ENCODE peak calls at places on chromosome 11, in eight cellular contexts. Q is activated CD8-positive, alpha-beta memory T cell treated with anti-CD3 and anti-CD28 coated beads, Interleukin-2, amount 50 U/mL, for 4 hours; S is NCI-H1105 treated with DMSO at 0.1 percent for 48 hours; X is thoracic aorta; F is stimulated activated CD4-positive, alpha-beta T cell treated with anti-CD3 and anti-CD28 coated beads, TNF-alpha, amount 100 ng/mL, for 24 hours; B is HuH-7; Z is AG10803; O is mesothelial cell of epicardium. P is an unnamed sample.

GRCh38 chr11:88146106-88146505 is 29.1 kb downstream of the RAB38 start:
- DNase-seq in Q (no peak), S (no peak), X (no peak), F (no peak), B (no peak), Z (no peak), O (no peak), P (no peak)

GRCh38 chr11:76891285-76891684 is 30.6 kb downstream of the ACER3 start:
- DNase-seq in Q (no peak), S (no peak), X (no peak), F (no peak), B (no peak), Z (no peak), O (no peak), P (no peak)

GRCh38 chr11:31030375-31030774 is 339.2 kb downstream of the DCDC1 start:
- DNase-seq in Q (no peak), S (no peak), X (no peak), F (no peak), B (no peak), Z (no peak), O (no peak), P (no peak)

GRCh38 chr11:16843307-16843706 is 104.9 kb downstream of the C11orf58 start:
- DNase-seq in Q (no peak), S (peak; percentile 88), X (no peak), F (no peak), B (no peak), Z (no peak), O (no peak), P (no peak)

GRCh38 chr11:120424970-120425332 is 86.6 kb upstream of the GRIK4 start:
- DNase-seq in Q (no peak), S (no peak), X (no peak), F (no peak), B (peak; percentile 28), Z (no peak), O (no peak), P (no peak)

GRCh38 chr11:46290598-46291309 is 13.3 kb downstream of the CREB3L1 start:
- DNase-seq in Q (no peak), S (peak; percentile 3), X (no peak), F (no peak), B (peak; percentile 45), Z (peak; percentile 99), O (peak; percentile 92), P (peak; percentile 89)

GRCh38 chr11:43802509-43802908 is 78.1 kb upstream of the ALKBH3 start:
- DNase-seq in Q (no peak), S (no peak), X (no peak), F (no peak), B (peak; percentile 6), Z (no peak), O (no peak), P (peak; percentile 22)

GRCh38 chr11:117730256-117730800 is 66.7 kb downstream of the DSCAML1 start:
- DNase-seq in Q (no peak), S (no peak), X (no peak), F (no peak), B (no peak), Z (no peak), O (no peak), P (no peak)

GRCh38 chr11:96278039-96278897 is 64.7 kb downstream of the MAML2 start:
- DNase-seq in Q (no peak), S (no peak), X (no peak), F (no peak), B (no peak), Z (peak; percentile 48), O (no peak), P (peak; percentile 43)

GRCh38 chr11:726278-726915 is 20.4 kb downstream of the EPS8L2 start:
- DNase-seq in Q (peak; percentile 51), S (peak; percentile 74), X (no peak), F (no peak), B (no peak), Z (no peak), O (no peak), P (no peak)

GRCh38 chr11:2769779-2770555 is 70.2 kb upstream of the KCNQ1OT1 start:
- DNase-seq in Q (peak; percentile 9), S (no peak), X (no peak), F (no peak), B (no peak), Z (no peak), O (peak; percentile 36), P (no peak)

GRCh38 chr11:35303596-35304392 is 115.6 kb downstream of the SLC1A2 start:
- DNase-seq in Q (no peak), S (no peak), X (peak; percentile 22), F (no peak), B (peak; percentile 43), Z (peak; percentile 95), O (no peak), P (no peak)

GRCh38 chr11:95487391-95487790 is 256.4 kb upstream of the SESN3 start:
- DNase-seq in Q (no peak), S (no peak), X (no peak), F (no peak), B (no peak), Z (peak; percentile 32), O (no peak), P (peak; percentile 81)

GRCh38 chr11:118572914-118573550 is 823 bp downstream of the ARCN1 start:
- DNase-seq in Q (peak; percentile 17), S (no peak), X (no peak), F (no peak), B (peak; percentile 10), Z (peak; percentile 56), O (no peak), P (no peak)